ENCODE peak calls at places on chromosome 14, in nine cellular contexts. R is HCT116, M is fibroblast of lung, T is aorta, K is GM23338, U is lower lobe of right lung, V is neuronal stem cell, O is heart right ventricle, F is kidney. S is an unnamed sample.

GRCh38 chr14:20679907-20680306 is 4.5 kb upstream of the RNASE4 start:
- DNase-seq in R (no peak), M (no peak), T (no peak), K (peak; percentile 50), U (no peak), V (no peak), O (no peak), F (no peak), S (no peak)

GRCh38 chr14:23024612-23025075 is 10.1 kb downstream of the PSMB5 start:
- DNase-seq in R (no peak), M (no peak), T (no peak), K (no peak), U (no peak), V (no peak), O (no peak), F (no peak), S (no peak)

GRCh38 chr14:88852632-88853031 is 28.2 kb downstream of the TTC8 start:
- DNase-seq in R (no peak), M (no peak), T (no peak), K (no peak), U (no peak), V (no peak), O (no peak), F (no peak), S (no peak)

GRCh38 chr14:71117839-71118743 is 210.8 kb downstream of the PCNX1 start:
- DNase-seq in R (no peak), M (peak; percentile 90), T (no peak), K (peak; percentile 20), U (no peak), V (no peak), O (no peak), F (no peak), S (no peak)

GRCh38 chr14:20801726-20802125 is 918 bp downstream of the RNASE1 start:
- DNase-seq in R (no peak), M (no peak), T (no peak), K (no peak), U (peak; percentile 60), V (no peak), O (peak; percentile 16), F (no peak), S (peak; percentile 73)

GRCh38 chr14:96242126-96242525 is 13.9 kb upstream of the BDKRB1 start:
- DNase-seq in R (no peak), M (no peak), T (no peak), K (no peak), U (no peak), V (no peak), O (no peak), F (no peak), S (peak; percentile 27)

GRCh38 chr14:103337794-103338193 is 3.8 kb downstream of the EIF5 start:
- DNase-seq in R (no peak), M (no peak), T (no peak), K (no peak), U (no peak), V (no peak), O (no peak), F (no peak), S (no peak)

GRCh38 chr14:28773917-28774691 is 7.5 kb downstream of the FOXG1 start:
- DNase-seq in R (no peak), M (peak; percentile 57), T (no peak), K (peak; percentile 94), U (no peak), V (no peak), O (no peak), F (no peak), S (no peak)

GRCh38 chr14:97719931-97720330 is 922.7 kb downstream of the VRK1 start:
- DNase-seq in R (no peak), M (no peak), T (no peak), K (no peak), U (no peak), V (no peak), O (no peak), F (no peak), S (no peak)

GRCh38 chr14:94451091-94451751 is 1.4 kb downstream of the SERPINA11 start:
- DNase-seq in R (no peak), M (no peak), T (no peak), K (peak; percentile 66), U (no peak), V (no peak), O (no peak), F (no peak), S (no peak)

GRCh38 chr14:91878274-91878673 is 10.9 kb upstream of the TC2N start:
- DNase-seq in R (no peak), M (no peak), T (no peak), K (peak; percentile 28), U (no peak), V (no peak), O (no peak), F (peak; percentile 22), S (peak; percentile 8)

GRCh38 chr14:29085546-29085945 is 319.0 kb downstream of the FOXG1 start:
- DNase-seq in R (no peak), M (no peak), T (no peak), K (peak; percentile 74), U (no peak), V (peak; percentile 14), O (no peak), F (no peak), S (no peak)

GRCh38 chr14:23186913-23187654 is 3.6 kb upstream of the SLC7A8 start:
- DNase-seq in R (peak; percentile 64), M (peak; percentile 53), T (no peak), K (peak; percentile 70), U (no peak), V (no peak), O (peak; percentile 38), F (no peak), S (no peak)

GRCh38 chr14:104314251-104314941 is 176.0 kb downstream of the KIF26A start:
- DNase-seq in R (no peak), M (no peak), T (peak; percentile 36), K (no peak), U (peak; percentile 36), V (no peak), O (no peak), F (no peak), S (no peak)

GRCh38 chr14:87264386-87264785 is 728.6 kb downstream of the GALC start:
- DNase-seq in R (no peak), M (no peak), T (no peak), K (no peak), U (no peak), V (no peak), O (no peak), F (no peak), S (no peak)

GRCh38 chr14:73457050-73457934 is 1.1 kb downstream of the NUMB start:
- DNase-seq in R (no peak), M (peak; percentile 33), T (peak; percentile 64), K (peak; percentile 66), U (peak; percentile 63), V (peak; percentile 40), O (peak; percentile 33), F (peak; percentile 86), S (peak; percentile 72)

DNA sequence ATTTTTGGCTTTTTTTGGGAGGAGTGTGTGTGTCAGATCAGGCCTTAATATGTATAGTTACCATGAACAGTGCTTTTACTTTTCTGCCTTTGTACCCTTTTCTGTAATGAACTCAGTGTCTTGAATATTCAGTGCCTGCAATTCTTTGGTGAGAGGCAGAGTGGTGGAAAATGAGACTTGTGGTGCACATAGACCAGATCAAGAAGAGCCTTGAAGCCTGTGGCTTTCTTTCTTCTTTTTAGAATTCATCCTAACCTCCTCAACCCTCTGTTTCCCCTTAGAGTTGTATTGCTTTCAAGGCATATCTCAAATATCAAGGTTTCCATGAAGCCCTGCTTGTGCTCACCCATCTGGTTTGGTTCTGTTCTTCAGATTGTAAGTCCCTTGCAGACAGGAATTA is 2.6 kb downstream of the YLPM1 start:
- DNase-seq in R (no peak), M (no peak), T (no peak), K (no peak), U (no peak), V (no peak), O (no peak), F (no peak), S (no peak)
- H3K4me3 ChIP-seq in R (no peak overlapping the region), M (peak overlapping the region; percentile 90), T (peak overlapping the region; percentile 66), K (peak overlapping the region; percentile 87), U (peak overlapping the region; percentile 94), V (peak overlapping the region; percentile 93), O (peak overlapping the region; percentile 96), F (peak overlapping the region; percentile 68), S (peak overlapping the region; percentile 81)

DNA sequence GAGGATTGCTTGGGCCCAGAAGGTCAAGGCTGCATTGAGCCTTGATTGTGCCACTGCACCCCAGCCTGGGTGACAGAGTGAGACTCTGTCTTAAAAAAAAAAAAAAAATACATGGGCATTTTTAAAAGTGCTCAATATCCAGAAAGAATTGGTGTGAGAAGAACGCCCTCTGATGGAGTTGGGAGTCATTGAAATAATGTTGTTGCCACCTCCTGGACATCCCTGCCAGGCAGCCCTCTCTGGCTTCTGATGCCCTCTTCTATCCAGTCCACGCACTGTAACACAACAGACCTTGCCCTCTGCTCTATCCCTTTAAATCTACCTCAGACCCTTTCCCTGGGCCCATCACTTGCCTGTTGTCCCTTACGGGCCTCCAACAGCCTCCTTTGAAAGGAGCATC is 4.9 kb downstream of the PTGDR start:
- DNase-seq in R (peak; percentile 29), M (no peak), T (no peak), K (peak; percentile 70), U (no peak), V (peak; percentile 6), O (no peak), F (no peak), S (no peak)
- H3K4me1 ChIP-seq in R (no peaks in the 10 kb centered on the region), M (peaks cover 4% of the 10 kb centered on the region), T (no peaks in the 10 kb centered on the region), K (peaks cover 6% of the 10 kb centered on the region), U (peaks cover 10% of the 10 kb centered on the region), V (no peaks in the 10 kb centered on the region), O (peaks cover 9% of the 10 kb centered on the region), F (no peaks in the 10 kb centered on the region), S (peaks cover 2% of the 10 kb centered on the region)

DNA sequence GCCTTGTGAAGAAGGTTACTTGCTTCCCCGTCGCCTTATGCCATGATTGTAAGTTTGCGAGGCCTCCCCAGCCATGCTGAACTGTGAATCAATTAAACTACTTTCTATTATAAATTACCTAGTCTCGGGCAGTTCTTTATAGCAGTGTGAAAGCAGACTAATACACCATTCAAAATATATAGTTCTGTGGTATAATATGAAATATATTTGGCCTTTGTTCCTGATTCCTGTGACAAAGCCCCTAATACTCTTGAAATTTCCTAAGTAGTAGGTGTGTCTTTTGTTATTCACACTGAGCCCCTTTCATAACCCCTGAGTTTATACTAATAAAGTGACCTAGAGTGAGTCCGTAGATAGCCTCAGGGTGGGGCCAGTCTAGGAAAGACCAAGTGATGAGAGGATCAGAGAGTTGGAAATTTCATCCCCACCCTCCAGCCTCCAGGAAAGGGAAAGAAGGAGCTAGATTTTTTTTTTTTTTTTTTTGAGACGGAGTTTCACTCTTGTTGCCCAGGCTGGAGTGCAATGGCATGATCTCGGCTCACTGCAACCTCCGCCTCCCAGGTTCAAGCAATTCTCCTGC is 19.4 kb upstream of the STRN3 start:
- DNase-seq in R (no peak), M (no peak), T (no peak), K (no peak), U (no peak), V (no peak), O (no peak), F (no peak), S (no peak)
- H3K4me3 ChIP-seq in R (no peak overlapping the region), M (no peak overlapping the region), T (no peak overlapping the region), K (no peak overlapping the region), U (no peak overlapping the region), V (no peak overlapping the region), O (no peak overlapping the region), F (no peak overlapping the region), S (no peak overlapping the region)

DNA sequence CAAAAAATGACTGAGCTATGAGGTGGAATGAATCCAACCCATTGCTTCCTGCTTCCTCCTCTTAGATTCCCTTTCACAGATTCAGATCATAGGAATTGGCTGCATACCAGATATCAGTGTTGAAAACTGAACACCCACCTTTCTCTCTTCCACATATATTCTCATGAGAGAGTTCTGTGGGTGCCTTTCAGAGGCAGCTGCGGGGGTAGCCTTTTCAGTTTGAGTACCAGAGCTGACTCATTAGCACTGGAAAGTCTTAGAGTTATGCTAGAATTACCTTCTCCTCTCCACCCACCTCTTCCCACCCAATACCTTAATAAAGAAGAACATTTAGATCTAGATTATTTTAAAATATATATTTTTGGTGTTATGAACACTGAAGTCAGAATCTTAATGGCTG is 495.4 kb upstream of the SEL1L start:
- DNase-seq in R (no peak), M (no peak), T (no peak), K (no peak), U (no peak), V (no peak), O (no peak), F (no peak), S (no peak)
- H3K4me1 ChIP-seq in R (no peaks in the 10 kb centered on the region), M (no peaks in the 10 kb centered on the region), T (no peaks in the 10 kb centered on the region), K (no peaks in the 10 kb centered on the region), U (no peaks in the 10 kb centered on the region), V (no peaks in the 10 kb centered on the region), O (no peaks in the 10 kb centered on the region), F (no peaks in the 10 kb centered on the region), S (no peaks in the 10 kb centered on the region)